ENCODE peak calls at places on chromosome 6, in six cellular contexts. N, A, G, R, T and Z are unnamed samples.

GRCh38 chr6:154430494-154430919 is 73.9 kb upstream of the IPCEF1 start:
- DNase-seq in T (no peak), R (no peak), G (no peak), A (no peak), N (no peak), Z (peak)

GRCh38 chr6:18101271-18101670 is 21.2 kb downstream of the NHLRC1 start:
- DNase-seq in T (no peak), G (no peak), N (no peak), A (no peak), R (no peak), Z (no peak)

GRCh38 chr6:157990321-157991066 is 8.8 kb downstream of the SYNJ2 start:
- DNase-seq in N (no peak), R (no peak), A (no peak), G (no peak), T (no peak), Z (no peak)

GRCh38 chr6:16236648-16237199 is 1.7 kb upstream of the GMPR start:
- DNase-seq in T (no peak), A (peak), N (peak), R (no peak), G (no peak), Z (no peak)

GRCh38 chr6:162377735-162378134 is 349.8 kb downstream of the PRKN start:
- DNase-seq in T (no peak), R (no peak), N (no peak), G (no peak), A (no peak), Z (no peak)

GRCh38 chr6:2665169-2666070 is 85.3 kb downstream of the MYLK4 start:
- DNase-seq in R (no peak), A (no peak), G (no peak), N (no peak), T (no peak), Z (no peak)

GRCh38 chr6:131112252-131112651 is 23.0 kb upstream of the AKAP7 start:
- DNase-seq in T (no peak), N (no peak), G (no peak), R (no peak), A (no peak), Z (no peak)

GRCh38 chr6:150770631-150771030 is 94.9 kb upstream of the MTHFD1L start:
- DNase-seq in T (no peak), A (no peak), N (no peak), R (no peak), G (no peak), Z (no peak)

GRCh38 chr6:110513001-110513400 is 36.6 kb upstream of the SLC22A16 start:
- DNase-seq in G (no peak), T (no peak), N (no peak), A (no peak), R (no peak), Z (no peak)

GRCh38 chr6:164130151-164130550 is 715.6 kb downstream of the QKI start:
- DNase-seq in R (no peak), G (no peak), A (no peak), N (no peak), T (no peak), Z (no peak)

DNA sequence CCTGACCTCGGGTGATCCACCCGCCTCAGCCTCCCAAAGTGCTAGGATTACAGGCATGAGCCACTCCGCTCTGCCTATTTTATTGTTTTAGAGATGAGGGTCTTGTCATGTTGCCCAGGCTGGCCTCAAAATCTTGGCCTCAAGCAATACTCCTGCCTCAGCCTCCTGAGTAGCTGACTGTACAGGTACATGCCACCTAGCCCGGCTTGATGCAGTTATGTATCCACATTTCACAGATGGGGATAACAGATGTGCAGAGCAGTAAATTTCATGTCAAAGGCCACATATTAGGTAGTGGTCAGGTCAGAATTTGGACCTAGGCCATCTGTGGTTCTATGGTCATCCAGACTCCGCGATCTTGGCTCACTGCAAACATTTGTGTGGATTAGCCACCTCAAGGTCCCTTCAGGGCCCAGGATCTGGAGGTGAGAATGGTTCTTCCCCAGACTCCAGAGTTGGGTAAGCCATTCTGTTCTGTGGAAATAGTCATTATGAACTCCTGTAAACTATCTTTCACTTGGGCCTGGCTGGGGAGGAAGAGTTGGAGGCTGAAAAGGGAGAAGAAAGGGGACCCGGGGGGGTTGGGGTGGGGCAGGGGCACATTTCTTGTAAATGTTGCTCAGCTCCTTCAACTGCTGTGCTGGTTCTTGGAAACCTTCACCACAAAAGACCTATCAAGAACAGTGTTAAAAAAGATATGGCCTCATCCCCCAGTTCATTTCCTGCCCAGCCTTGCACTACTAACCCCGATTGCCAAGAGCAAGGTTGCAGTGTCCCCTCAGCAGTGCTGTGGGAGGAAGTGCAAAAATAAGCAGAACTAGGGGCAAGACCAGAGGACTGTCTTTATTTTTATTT is 13.0 kb downstream of the PIM1 start:
- DNase-seq in T (no peak), A (peak), N (peak), G (no peak), R (no peak), Z (no peak)
- TF ChIP-seq YY1 in T (no peak), A (no peak), N (no peak), G (no peak), R (no peak), Z (no peak)

GRCh38 chr6:92617726-92618125 is 801.6 kb downstream of the EPHA7 start:
- DNase-seq in A (no peak), T (no peak), N (no peak), R (no peak), G (no peak), Z (no peak)
- TF ChIP-seq ZNF274 in A (no peak), T (no peak), N (no peak), R (no peak), G (no peak), Z (no peak)

GRCh38 chr6:126372626-126373025 is 32.7 kb downstream of the CENPW start:
- DNase-seq in N (no peak), A (no peak), R (no peak), T (no peak), G (no peak), Z (no peak)

GRCh38 chr6:126373344-126373743 is 33.4 kb downstream of the CENPW start:
- DNase-seq in G (no peak), A (no peak), N (no peak), R (no peak), T (no peak), Z (no peak)

GRCh38 chr6:126376682-126377081 is 36.8 kb downstream of the CENPW start:
- DNase-seq in A (no peak), G (no peak), N (no peak), T (no peak), R (no peak), Z (no peak)

GRCh38 chr6:126377594-126378153 is 37.8 kb downstream of the CENPW start:
- DNase-seq in A (no peak), R (no peak), N (no peak), G (no peak), T (no peak), Z (peak)

DNA sequence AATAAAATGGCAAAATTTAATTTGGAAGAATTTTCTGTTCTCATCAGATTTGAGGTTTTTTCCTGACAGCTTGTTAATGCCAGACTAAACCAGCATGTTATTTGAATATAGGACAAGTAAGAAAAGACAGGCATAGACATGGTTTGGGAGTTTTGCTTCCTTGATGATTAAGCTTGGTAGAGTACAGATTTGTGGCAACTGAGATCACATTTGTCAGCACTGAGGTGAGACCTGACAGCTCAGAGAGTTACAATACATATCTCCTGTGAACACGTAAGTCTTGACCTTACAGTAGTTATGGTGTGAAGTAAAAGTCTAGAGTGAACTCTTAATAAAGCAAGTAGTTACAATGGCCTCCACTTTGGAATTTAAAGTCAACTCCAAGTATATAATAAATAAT is 34.5 kb downstream of the CENPW start:
- DNase-seq in A (no peak), T (no peak), R (no peak), G (no peak), N (no peak), Z (no peak)
- TF ChIP-seq YY1 in A (no peak), T (no peak), R (no peak), G (no peak), N (no peak), Z (no peak)

GRCh38 chr6:101294676-101295075 is 98.8 kb upstream of the GRIK2 start:
- DNase-seq in T (no peak), G (no peak), R (no peak), A (no peak), N (no peak), Z (no peak)

GRCh38 chr6:101296184-101296583 is 97.3 kb upstream of the GRIK2 start:
- DNase-seq in T (no peak), N (no peak), G (no peak), A (no peak), R (no peak), Z (no peak)

GRCh38 chr6:101294051-101294638 is 99.4 kb upstream of the GRIK2 start:
- DNase-seq in T (no peak), R (no peak), N (no peak), G (no peak), A (no peak), Z (no peak)

GRCh38 chr6:101286146-101286545 is 107.4 kb upstream of the GRIK2 start:
- DNase-seq in R (no peak), T (no peak), G (no peak), A (no peak), N (no peak), Z (no peak)

DNA sequence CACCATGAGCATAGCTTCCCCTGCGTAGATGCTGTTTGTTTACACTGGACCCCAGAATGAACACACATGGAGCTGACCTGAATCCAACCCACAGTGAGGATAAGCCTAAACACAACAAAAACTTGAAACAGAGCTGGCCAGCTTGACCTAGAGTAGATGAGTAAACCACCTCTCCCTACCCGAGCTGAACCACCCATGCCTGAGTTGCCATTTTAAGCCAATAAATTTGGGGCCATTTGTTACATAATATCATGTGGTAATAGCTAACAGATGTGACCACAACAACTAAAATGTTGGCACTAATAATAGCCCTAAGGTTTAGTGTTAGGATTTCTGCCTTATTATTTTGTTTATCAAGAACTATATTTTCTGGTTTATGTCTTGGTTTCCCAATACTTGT is 103.2 kb upstream of the GRIK2 start:
- DNase-seq in T (no peak), A (no peak), R (no peak), N (no peak), G (no peak), Z (no peak)
- TF ChIP-seq ZNF274 in T (no peak), A (no peak), R (no peak), N (no peak), G (no peak), Z (no peak)

GRCh38 chr6:160040055-160040454 is 71.2 kb downstream of the IGF2R start:
- DNase-seq in T (no peak), A (no peak), G (no peak), N (no peak), R (no peak), Z (no peak)

GRCh38 chr6:160042014-160042773 is 73.3 kb downstream of the IGF2R start:
- DNase-seq in T (no peak), A (no peak), N (no peak), G (no peak), R (no peak), Z (no peak)

GRCh38 chr6:160042788-160043301 is 74.0 kb downstream of the IGF2R start:
- DNase-seq in A (no peak), N (no peak), G (no peak), T (no peak), R (no peak), Z (peak)

GRCh38 chr6:160040527-160041264 is 71.8 kb downstream of the IGF2R start:
- DNase-seq in G (no peak), T (no peak), N (no peak), A (no peak), R (no peak), Z (no peak)

DNA sequence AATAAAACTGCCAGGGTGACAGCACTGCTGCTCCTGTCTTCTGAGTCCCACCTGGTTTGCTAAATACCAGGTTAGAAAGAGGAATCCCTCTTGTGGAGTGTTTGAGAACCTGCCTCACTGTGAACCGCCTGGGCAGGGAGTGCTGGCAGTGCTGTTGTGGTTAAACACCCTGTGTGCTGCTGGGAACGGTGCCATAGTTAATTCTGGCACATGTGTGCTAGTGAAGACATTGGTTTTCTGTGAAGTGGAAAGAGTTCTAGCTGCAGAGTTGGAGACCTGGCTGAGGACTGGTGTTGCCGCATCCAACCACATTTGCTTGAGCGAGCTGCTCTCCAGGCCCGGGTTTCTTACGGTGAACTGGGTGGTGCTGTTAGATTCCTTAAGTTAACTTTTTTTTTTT is 72.7 kb downstream of the IGF2R start:
- DNase-seq in N (no peak), R (no peak), A (no peak), T (no peak), G (no peak), Z (peak)
- TF ChIP-seq YY1 in N (no peak), R (no peak), A (no peak), T (no peak), G (no peak), Z (no peak)